ENCODE peak calls at places on chromosomes 4 and X, in ten cellular contexts. B is heart left ventricle, D is fibroblast of lung, Q is SK-N-SH, M is cardiac muscle cell, H is CD14-positive monocyte, S is kidney epithelial cell, X is stomach, T is heart right ventricle, K is H9. U is an unnamed sample.

GRCh38 chr4:94721310-94721709 is 36.4 kb upstream of the BMPR1B start:
- DNase-seq in B (no peak), D (no peak), Q (no peak), M (no peak), H (no peak), S (no peak), X (no peak), T (no peak), K (no peak), U (no peak)

GRCh38 chr4:42411803-42412202 is 14.5 kb downstream of the SHISA3 start:
- DNase-seq in B (no peak), D (no peak), Q (no peak), M (no peak), H (no peak), S (no peak), X (no peak), T (no peak), K (no peak), U (no peak)

GRCh38 chrX:11105080-11105479 is 6.1 kb upstream of the HCCS start:
- DNase-seq in B (no peak), D (peak; percentile 69), Q (no peak), M (no peak), H (no peak), S (no peak), X (no peak), T (no peak), K (no peak), U (no peak)

GRCh38 chrX:93660575-93660974 is 12.8 kb downstream of the NAP1L3 start:
- DNase-seq in B (no peak), D (no peak), Q (no peak), M (no peak), H (no peak), S (no peak), X (no peak), T (no peak), K (no peak), U (no peak)

GRCh38 chrX:139680356-139680755 is 27.6 kb downstream of the MCF2 start:
- DNase-seq in B (no peak), D (no peak), Q (no peak), M (no peak), H (no peak), S (no peak), X (no peak), T (no peak), K (no peak), U (no peak)

GRCh38 chr4:89276296-89276695 is 31.3 kb downstream of the GPRIN3 start:
- DNase-seq in B (no peak), D (no peak), Q (no peak), M (no peak), H (no peak), S (no peak), X (no peak), T (no peak), K (no peak), U (no peak)

GRCh38 chr4:141078871-141079270 is 54.4 kb downstream of the RNF150 start:
- DNase-seq in B (no peak), D (peak; percentile 73), Q (no peak), M (no peak), H (no peak), S (no peak), X (no peak), T (no peak), K (no peak), U (no peak)

GRCh38 chr4:100042235-100042634 is 92.2 kb upstream of the H2AZ1 start:
- DNase-seq in B (no peak), D (no peak), Q (no peak), M (no peak), H (no peak), S (peak; percentile 25), X (no peak), T (no peak), K (no peak), U (no peak)

GRCh38 chr4:157992038-157992706 is 180.7 kb downstream of the GASK1B start:
- DNase-seq in B (no peak), D (peak; percentile 62), Q (peak; percentile 10), M (peak; percentile 70), H (no peak), S (no peak), X (no peak), T (no peak), K (no peak), U (peak; percentile 21)

GRCh38 chr4:111014537-111014936 is 391.7 kb upstream of the PITX2 start:
- DNase-seq in B (no peak), D (no peak), Q (no peak), M (no peak), H (no peak), S (no peak), X (no peak), T (no peak), K (no peak), U (no peak)

GRCh38 chr4:13881880-13882279 is 254.4 kb upstream of the BOD1L1 start:
- DNase-seq in B (no peak), D (no peak), Q (no peak), M (no peak), H (no peak), S (no peak), X (no peak), T (no peak), K (no peak), U (no peak)

GRCh38 chrX:92249125-92249524 is 469.9 kb downstream of the PCDH11X start:
- DNase-seq in B (no peak), D (no peak), Q (no peak), M (no peak), H (no peak), S (no peak), X (no peak), T (no peak), K (no peak), U (no peak)

GRCh38 chrX:38514014-38514854 is 47.1 kb upstream of the TSPAN7 start:
- DNase-seq in B (no peak), D (no peak), Q (no peak), M (no peak), H (no peak), S (no peak), X (no peak), T (no peak), K (no peak), U (no peak)

GRCh38 chrX:107454302-107454701 is 4.8 kb downstream of the FRMPD3 start:
- DNase-seq in B (no peak), D (peak; percentile 61), Q (no peak), M (no peak), H (no peak), S (peak; percentile 47), X (no peak), T (no peak), K (no peak), U (no peak)

GRCh38 chr4:6892909-6893202 is 16.8 kb upstream of the TBC1D14 start:
- DNase-seq in B (no peak), D (no peak), Q (no peak), M (no peak), H (no peak), S (no peak), X (peak; percentile 11), T (no peak), K (no peak), U (no peak)

DNA sequence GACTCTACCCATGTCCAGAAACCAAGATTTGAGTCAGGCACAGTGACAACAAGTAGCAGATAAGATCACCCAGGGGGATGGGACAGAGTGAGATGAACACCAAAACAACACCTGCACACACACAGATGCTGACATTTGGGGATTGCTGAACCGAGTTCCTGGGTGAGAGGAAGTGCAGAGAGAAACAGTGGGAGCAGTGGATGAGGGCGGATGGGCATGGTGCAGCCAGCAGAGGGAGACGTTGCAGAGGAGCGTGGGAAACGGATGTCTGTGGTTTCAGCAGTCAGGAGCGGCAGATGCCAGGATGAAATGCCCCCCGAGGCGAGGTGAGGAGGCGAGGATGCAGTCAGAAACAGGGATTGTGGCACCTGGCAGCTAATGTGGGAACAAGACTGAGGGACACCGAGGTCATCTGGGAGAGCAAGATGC is 78.6 kb upstream of the STS start:
- DNase-seq in B (no peak), D (no peak), Q (peak; percentile 65), M (peak; percentile 9), H (no peak), S (no peak), X (no peak), T (peak; percentile 13), K (peak; percentile 60), U (no peak)
- TF ChIP-seq CTCF in B (peak; percentile 14), D (peak; percentile 16), Q (peak; percentile 40), M (peak; percentile 42), H (no peak), S (peak; percentile 35), X (no peak), T (no peak), K (peak; percentile 73), U (peak; percentile 39)

DNA sequence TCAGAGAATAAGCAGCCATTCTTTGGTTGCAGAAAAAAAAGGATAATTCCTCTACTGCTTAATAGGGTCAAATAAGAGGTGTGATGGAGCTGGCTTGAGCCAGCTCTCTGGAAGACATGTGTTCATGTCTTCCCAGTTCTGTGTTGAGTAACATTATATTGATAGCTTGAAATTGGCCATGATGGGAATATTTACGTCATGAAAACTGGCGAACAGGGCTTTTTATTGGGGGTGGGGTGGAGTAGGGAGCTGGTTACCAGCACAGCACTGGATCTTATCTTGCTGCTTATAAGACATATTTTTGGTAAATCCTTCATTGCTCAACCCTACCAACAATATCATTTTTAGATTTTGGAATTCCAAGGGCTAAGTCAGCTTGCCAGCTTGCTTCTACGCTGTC is 25.4 kb upstream of the GBA3 start:
- DNase-seq in B (no peak), D (no peak), Q (no peak), M (no peak), H (no peak), S (no peak), X (no peak), T (no peak), K (no peak), U (no peak)
- TF ChIP-seq CTCF in B (no peak), D (no peak), Q (no peak), M (peak; percentile 36), H (no peak), S (no peak), X (no peak), T (no peak), K (no peak), U (no peak)

DNA sequence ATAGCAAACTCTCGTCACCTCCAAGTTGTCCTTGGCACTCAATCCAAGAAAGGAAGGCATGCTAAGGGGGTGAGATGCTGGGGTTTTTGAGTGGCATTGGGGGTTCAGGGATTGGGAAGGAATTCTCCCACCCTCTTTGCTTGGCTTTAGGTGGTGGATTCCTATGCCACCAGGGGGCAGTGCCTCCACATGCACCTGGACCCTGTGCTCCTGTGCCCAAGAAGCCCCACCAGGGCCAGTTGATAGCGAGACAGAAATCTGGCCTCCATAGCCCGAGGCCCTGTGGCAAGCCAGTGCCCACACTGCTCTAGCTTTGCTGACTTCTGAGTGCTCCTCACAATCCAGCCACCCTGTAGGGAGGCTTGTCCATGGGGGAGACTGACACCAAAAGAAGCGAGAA is 2.0 kb upstream of the FATE1 start:
- DNase-seq in B (no peak), D (peak; percentile 7), Q (peak; percentile 48), M (peak; percentile 20), H (no peak), S (no peak), X (no peak), T (no peak), K (peak; percentile 55), U (no peak)
- TF ChIP-seq CTCF in B (peak; percentile 34), D (peak; percentile 19), Q (peak; percentile 59), M (peak; percentile 33), H (peak; percentile 24), S (peak; percentile 50), X (no peak), T (no peak), K (peak; percentile 70), U (peak; percentile 26)

DNA sequence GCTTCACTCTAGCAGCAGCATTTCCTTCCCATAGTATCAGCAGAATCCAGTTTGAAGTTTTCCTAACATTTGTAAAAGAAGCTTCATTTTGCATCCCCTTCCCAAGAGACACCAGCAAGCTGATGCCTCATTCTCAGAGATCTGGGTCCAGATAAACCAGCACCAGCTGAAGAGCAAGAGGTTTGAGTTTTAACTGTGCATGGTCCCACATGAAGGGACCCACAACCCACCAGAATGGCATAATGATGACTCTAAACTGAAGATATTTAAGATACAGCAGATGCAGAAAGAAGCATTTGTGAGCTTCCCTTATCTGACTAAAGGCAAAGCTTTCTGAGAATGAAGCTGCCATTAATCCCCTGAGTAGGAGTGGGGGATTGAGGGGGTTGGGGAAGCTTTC is 18.6 kb downstream of the NUDT6 start:
- DNase-seq in B (no peak), D (no peak), Q (no peak), M (no peak), H (no peak), S (no peak), X (no peak), T (no peak), K (no peak), U (no peak)
- TF ChIP-seq CTCF in B (no peak), D (no peak), Q (no peak), M (no peak), H (no peak), S (no peak), X (no peak), T (no peak), K (no peak), U (no peak)

U was measured in GM10248.